ENCODE peak calls at places on chromosomes 11 and 22, in six cellular contexts. B, O, T, Q, I and N are unnamed samples.

GRCh38 chr22:33357894-33358440 is 299.8 kb upstream of the SYN3 start:
- DNase-seq in B (no peak), O (no peak), T (no peak), Q (no peak), I (no peak), N (no peak)

GRCh38 chr11:56700242-56700918 is 1.5 kb downstream of the OR9G1 start:
- DNase-seq in B (no peak), O (no peak), T (no peak), Q (peak; percentile 14), I (peak; percentile 46), N (no peak)

GRCh38 chr11:17736921-17737817 is 2.6 kb downstream of the KCNC1 start:
- DNase-seq in B (no peak), O (no peak), T (no peak), Q (no peak), I (no peak), N (no peak)

GRCh38 chr11:43197357-43197756 is 114.4 kb upstream of the API5 start:
- DNase-seq in B (no peak), O (no peak), T (no peak), Q (no peak), I (peak; percentile 4), N (no peak)

GRCh38 chr11:63917685-63918523 is 940 bp upstream of the RCOR2 start:
- DNase-seq in B (no peak), O (peak; percentile 82), T (no peak), Q (peak; percentile 50), I (peak; percentile 97), N (peak; percentile 70)

GRCh38 chr11:70880416-70880815 is 372.0 kb downstream of the SHANK2 start:
- DNase-seq in B (no peak), O (no peak), T (no peak), Q (no peak), I (no peak), N (no peak)

GRCh38 chr11:12278766-12279671 is 98.4 kb upstream of the PARVA start:
- DNase-seq in B (no peak), O (no peak), T (no peak), Q (no peak), I (no peak), N (no peak)

GRCh38 chr22:45006101-45006872 is 3.5 kb downstream of the PHF21B start:
- DNase-seq in B (no peak), O (peak; percentile 26), T (no peak), Q (no peak), I (peak; percentile 49), N (no peak)

GRCh38 chr11:46906596-46906995 is 11.8 kb downstream of the LRP4 start:
- DNase-seq in B (peak; percentile 52), O (no peak), T (peak; percentile 41), Q (no peak), I (peak; percentile 81), N (peak; percentile 44)

GRCh38 chr11:64001552-64002427 is 15.6 kb downstream of the OTUB1 start:
- DNase-seq in B (no peak), O (no peak), T (no peak), Q (no peak), I (no peak), N (peak; percentile 31)

GRCh38 chr11:76615950-76616349 is 54.6 kb downstream of the LRRC32 start:
- DNase-seq in B (peak; percentile 38), O (no peak), T (no peak), Q (no peak), I (no peak), N (no peak)

GRCh38 chr11:34549271-34549670 is 35.7 kb upstream of the ELF5 start:
- DNase-seq in B (no peak), O (no peak), T (no peak), Q (no peak), I (no peak), N (no peak)

GRCh38 chr11:3136542-3137455 is 28.3 kb downstream of the OSBPL5 start:
- DNase-seq in B (no peak), O (no peak), T (no peak), Q (no peak), I (no peak), N (no peak)

GRCh38 chr22:31897842-31898241 is 46.5 kb upstream of the YWHAH start:
- DNase-seq in B (peak; percentile 55), O (no peak), T (no peak), Q (no peak), I (no peak), N (peak; percentile 39)

GRCh38 chr11:32566527-32566926 is 17.1 kb upstream of the EIF3M start:
- DNase-seq in B (no peak), O (no peak), T (no peak), Q (no peak), I (no peak), N (no peak)

GRCh38 chr11:69065136-69065710 is 16.5 kb downstream of the TPCN2 start:
- DNase-seq in B (no peak), O (no peak), T (no peak), Q (no peak), I (no peak), N (no peak)

GRCh38 chr11:46117842-46118241 is 3.4 kb downstream of the PHF21A start:
- DNase-seq in B (no peak), O (no peak), T (no peak), Q (no peak), I (peak; percentile 33), N (no peak)

GRCh38 chr11:66121453-66121852 is 51.4 kb downstream of the PACS1 start:
- DNase-seq in B (no peak), O (no peak), T (no peak), Q (no peak), I (no peak), N (no peak)

GRCh38 chr11:9815486-9816136 is 151.7 kb downstream of the SWAP70 start:
- DNase-seq in B (peak; percentile 87), O (no peak), T (no peak), Q (peak; percentile 56), I (peak; percentile 44), N (peak; percentile 78)

GRCh38 chr11:125371451-125371935 is 124.6 kb downstream of the FEZ1 start:
- DNase-seq in B (no peak), O (peak; percentile 79), T (peak; percentile 68), Q (no peak), I (peak; percentile 98), N (no peak)

GRCh38 chr11:74269161-74269809 is 42.2 kb downstream of the P4HA3 start:
- DNase-seq in B (peak; percentile 90), O (no peak), T (no peak), Q (no peak), I (no peak), N (no peak)

GRCh38 chr22:48333816-48334735 is 1493.6 kb downstream of the BRD1 start:
- DNase-seq in B (no peak), O (no peak), T (no peak), Q (no peak), I (no peak), N (no peak)

GRCh38 chr11:86551286-86551685 is 121.1 kb downstream of the ME3 start:
- DNase-seq in B (peak; percentile 95), O (no peak), T (no peak), Q (no peak), I (peak; percentile 18), N (peak; percentile 89)

GRCh38 chr11:61787928-61788491 is 4.4 kb downstream of the TMEM258 start:
- DNase-seq in B (peak; percentile 61), O (peak; percentile 30), T (no peak), Q (no peak), I (peak; percentile 87), N (peak; percentile 74)

GRCh38 chr22:44870021-44870420 is 117.6 kb downstream of the ARHGAP8 start:
- DNase-seq in B (peak; percentile 49), O (peak; percentile 11), T (no peak), Q (no peak), I (peak; percentile 87), N (no peak)

GRCh38 chr22:35921777-35922176 is 106.8 kb downstream of the RBFOX2 start:
- DNase-seq in B (peak; percentile 90), O (peak; percentile 36), T (no peak), Q (peak; percentile 81), I (peak; percentile 92), N (peak; percentile 96)

GRCh38 chr22:44271010-44271500 is 41.7 kb downstream of the SHISAL1 start:
- DNase-seq in B (no peak), O (no peak), T (no peak), Q (no peak), I (no peak), N (no peak)

GRCh38 chr11:69899957-69900821 is 81.0 kb upstream of the FGF3 start:
- DNase-seq in B (no peak), O (no peak), T (no peak), Q (no peak), I (no peak), N (peak; percentile 44)

GRCh38 chr22:48310740-48311139 is 1516.9 kb downstream of the BRD1 start:
- DNase-seq in B (no peak), O (no peak), T (no peak), Q (no peak), I (no peak), N (no peak)

GRCh38 chr22:40387758-40388157 is 17.4 kb downstream of the SGSM3 start:
- DNase-seq in B (no peak), O (no peak), T (no peak), Q (no peak), I (no peak), N (no peak)

GRCh38 chr22:22720724-22721261 is 76.4 kb downstream of the GGTLC2 start:
- DNase-seq in B (no peak), O (no peak), T (no peak), Q (peak; percentile 98), I (no peak), N (no peak)
- H3K4me1 ChIP-seq in B (peaks cover 13% of the 10 kb centered on the region), O (no peaks in the 10 kb centered on the region), T (no peaks in the 10 kb centered on the region), Q (no peaks in the 10 kb centered on the region), I (no peaks in the 10 kb centered on the region), N (no peaks in the 10 kb centered on the region)

DNA sequence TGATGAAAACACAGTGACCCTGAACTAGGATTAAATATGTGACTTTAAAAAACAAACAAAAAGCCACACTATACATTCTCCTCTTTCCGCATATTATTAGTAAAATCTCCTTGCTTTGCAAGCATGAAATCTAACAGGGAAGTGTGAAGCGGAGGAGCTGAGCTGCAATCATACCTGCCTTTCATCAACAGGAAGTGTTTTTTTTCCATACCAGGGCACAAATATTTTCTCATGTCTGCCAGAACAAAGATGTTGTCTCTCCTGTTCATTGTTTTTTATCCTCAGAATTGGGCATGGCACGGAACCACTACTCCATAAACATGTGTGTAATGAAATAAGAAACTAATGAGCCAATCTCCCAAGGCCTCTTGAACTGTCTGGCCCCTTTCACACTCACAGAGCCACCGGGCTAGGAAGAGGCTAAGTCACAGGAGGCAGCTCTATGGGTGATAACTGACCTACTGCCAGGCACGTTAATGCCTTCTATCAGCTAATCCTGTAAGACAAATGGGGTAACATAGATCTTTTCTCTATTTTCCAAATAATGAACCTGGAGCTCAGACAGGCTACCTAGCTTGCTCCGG is 124.5 kb downstream of the ETS1 start:
- DNase-seq in B (no peak), O (no peak), T (no peak), Q (no peak), I (peak; percentile 90), N (no peak)
- H3K4me3 ChIP-seq in B (no peak overlapping the region), O (no peak overlapping the region), T (no peak overlapping the region), Q (no peak overlapping the region), I (no peak overlapping the region), N (no peak overlapping the region)

DNA sequence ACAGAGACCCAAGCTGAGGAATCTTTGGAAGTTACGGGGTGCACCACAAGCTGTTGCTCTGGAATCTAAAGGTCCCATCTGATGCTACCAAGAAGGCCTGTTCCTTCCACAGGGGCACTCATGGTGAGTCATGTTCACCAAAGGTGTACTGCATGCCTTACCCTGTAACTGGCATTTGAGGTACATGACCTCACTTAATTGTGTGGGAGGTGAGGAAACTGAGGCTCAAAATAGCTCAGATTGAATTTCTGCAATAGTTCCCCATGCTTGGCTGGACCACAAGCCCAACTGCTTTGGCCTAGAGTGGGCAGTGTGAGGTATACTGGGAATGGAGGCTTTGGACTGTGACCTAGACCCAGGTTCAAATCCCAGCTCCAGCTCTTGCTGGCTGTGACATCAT is 8.2 kb downstream of the MTFP1 start:
- DNase-seq in B (no peak), O (no peak), T (no peak), Q (no peak), I (no peak), N (no peak)
- H2AK5ac ChIP-seq in B (no peak overlapping the region), O (peak overlapping the region; percentile 48), T (no peak overlapping the region), Q (no peak overlapping the region), I (no peak overlapping the region), N (no peak overlapping the region)

GRCh38 chr22:38758276-38758945 is 2.6 kb upstream of the SUN2 start:
- DNase-seq in B (no peak), O (no peak), T (no peak), Q (no peak), I (no peak), N (no peak)
- H3K4me1 ChIP-seq in B (peaks cover 9% of the 10 kb centered on the region), O (peaks cover 20% of the 10 kb centered on the region), T (peaks cover 9% of the 10 kb centered on the region), Q (peaks cover 23% of the 10 kb centered on the region), I (peaks cover 8% of the 10 kb centered on the region), N (peaks cover 21% of the 10 kb centered on the region)